ENCODE peak calls at places on chromosomes 1 and 21, in seven cellular contexts. E, T, M, A, V, I and Z are unnamed samples.

GRCh38 chr21:42431196-42431595 is 27.5 kb downstream of the UBASH3A start:
- DNase-seq in E (no peak), T (no peak), M (no peak), A (no peak), V (no peak), I (no peak), Z (no peak)

GRCh38 chr1:220084460-220084859 is 5.1 kb downstream of the BPNT1 start:
- DNase-seq in E (no peak), T (no peak), M (no peak), A (peak; percentile 9), V (no peak), I (no peak), Z (peak; percentile 49)

GRCh38 chr1:63773815-63774616 is at the start of gene ROR1:
- DNase-seq in E (peak; percentile 94), T (peak; percentile 82), M (peak; percentile 96), A (peak; percentile 88), V (peak; percentile 85), I (peak; percentile 69), Z (peak; percentile 91)

GRCh38 chr1:6205849-6206845 is at the start of gene RNF207:
- DNase-seq in E (peak; percentile 81), T (peak; percentile 65), M (peak; percentile 91), A (peak; percentile 32), V (no peak), I (peak; percentile 68), Z (peak; percentile 86)

GRCh38 chr1:3611170-3612019 is at the start of gene MEGF6:
- DNase-seq in E (peak; percentile 46), T (no peak), M (peak; percentile 97), A (no peak), V (peak; percentile 92), I (no peak), Z (peak; percentile 53)

GRCh38 chr1:89176971-89177370 is 1.2 kb upstream of the GBP7 start:
- DNase-seq in E (no peak), T (no peak), M (no peak), A (no peak), V (no peak), I (no peak), Z (no peak)

GRCh38 chr1:32125313-32125712 is 17.5 kb downstream of the KPNA6 start:
- DNase-seq in E (no peak), T (no peak), M (no peak), A (no peak), V (no peak), I (no peak), Z (no peak)

GRCh38 chr21:28704746-28705145 is 287.9 kb downstream of the LTN1 start:
- DNase-seq in E (no peak), T (no peak), M (no peak), A (peak; percentile 61), V (no peak), I (peak; percentile 21), Z (no peak)

GRCh38 chr1:163069142-163069541 is at the start of gene RGS4:
- DNase-seq in E (peak; percentile 94), T (no peak), M (peak; percentile 95), A (peak; percentile 97), V (peak; percentile 81), I (peak; percentile 95), Z (no peak)

GRCh38 chr1:102897537-102897936 is 210.8 kb downstream of the COL11A1 start:
- DNase-seq in E (peak; percentile 88), T (no peak), M (no peak), A (peak; percentile 61), V (no peak), I (peak; percentile 84), Z (no peak)

GRCh38 chr1:37483785-37484184 is 9.4 kb downstream of the ZC3H12A start:
- DNase-seq in E (no peak), T (no peak), M (no peak), A (no peak), V (no peak), I (no peak), Z (no peak)

GRCh38 chr1:46637444-46638083 is 21.0 kb upstream of the MOB3C start:
- DNase-seq in E (no peak), T (no peak), M (no peak), A (no peak), V (no peak), I (no peak), Z (no peak)

GRCh38 chr21:16402752-16403151 is 673.0 kb downstream of the USP25 start:
- DNase-seq in E (peak; percentile 14), T (no peak), M (no peak), A (no peak), V (no peak), I (no peak), Z (no peak)

GRCh38 chr1:76583875-76584477 is 283.3 kb upstream of the ST6GALNAC5 start:
- DNase-seq in E (no peak), T (no peak), M (no peak), A (no peak), V (no peak), I (no peak), Z (no peak)

GRCh38 chr21:45992311-45993209 is 11.0 kb downstream of the COL6A1 start:
- DNase-seq in E (peak; percentile 25), T (no peak), M (no peak), A (no peak), V (no peak), I (no peak), Z (no peak)

GRCh38 chr1:39268112-39268581 is 63.7 kb downstream of the MACF1 start:
- DNase-seq in E (peak; percentile 91), T (peak; percentile 77), M (peak; percentile 47), A (peak; percentile 93), V (peak; percentile 27), I (peak; percentile 88), Z (no peak)

GRCh38 chr1:107897428-107898339 is 67.3 kb downstream of the VAV3 start:
- DNase-seq in E (no peak), T (no peak), M (no peak), A (no peak), V (no peak), I (no peak), Z (no peak)

GRCh38 chr1:185439727-185440415 is 122.8 kb upstream of the IVNS1ABP start:
- DNase-seq in E (peak; percentile 95), T (no peak), M (no peak), A (no peak), V (no peak), I (peak; percentile 75), Z (peak; percentile 86)

GRCh38 chr1:145978860-145979745 is 14.6 kb downstream of the POLR3GL start:
- DNase-seq in E (peak; percentile 100), T (peak; percentile 100), M (peak; percentile 98), A (peak; percentile 100), V (peak; percentile 87), I (peak; percentile 100), Z (peak; percentile 86)

GRCh38 chr1:15348648-15349047 is 61.0 kb upstream of the EFHD2 start:
- DNase-seq in E (no peak), T (no peak), M (no peak), A (no peak), V (no peak), I (no peak), Z (no peak)
- H3K4me2 ChIP-seq in E (no peak overlapping the region), T (no peak overlapping the region), M (no peak overlapping the region), A (no peak overlapping the region), V (no peak overlapping the region), I (no peak overlapping the region), Z (no peak overlapping the region)

GRCh38 chr1:172851077-172851476 is 192.2 kb downstream of the FASLG start:
- DNase-seq in E (no peak), T (no peak), M (peak; percentile 41), A (no peak), V (no peak), I (no peak), Z (no peak)
- H2AFZ ChIP-seq in E (peak overlapping the region; percentile 70), T (no peak overlapping the region), M (no peak overlapping the region), A (peak overlapping the region; percentile 1), V (peak overlapping the region; percentile 23), I (no peak overlapping the region), Z (no peak overlapping the region)

GRCh38 chr1:2525524-2525895 is 886 bp downstream of the PANK4 start:
- DNase-seq in E (peak; percentile 47), T (no peak), M (peak; percentile 43), A (no peak), V (no peak), I (no peak), Z (no peak)

GRCh38 chr1:2522230-2522629 is 4.2 kb downstream of the PANK4 start:
- DNase-seq in E (no peak), T (no peak), M (no peak), A (no peak), V (no peak), I (no peak), Z (no peak)

GRCh38 chr1:2523891-2524609 is 2.3 kb downstream of the PANK4 start:
- DNase-seq in E (no peak), T (no peak), M (no peak), A (no peak), V (no peak), I (no peak), Z (no peak)

GRCh38 chr1:2520806-2521205 is 5.6 kb downstream of the PANK4 start:
- DNase-seq in E (no peak), T (no peak), M (no peak), A (no peak), V (no peak), I (no peak), Z (no peak)

DNA sequence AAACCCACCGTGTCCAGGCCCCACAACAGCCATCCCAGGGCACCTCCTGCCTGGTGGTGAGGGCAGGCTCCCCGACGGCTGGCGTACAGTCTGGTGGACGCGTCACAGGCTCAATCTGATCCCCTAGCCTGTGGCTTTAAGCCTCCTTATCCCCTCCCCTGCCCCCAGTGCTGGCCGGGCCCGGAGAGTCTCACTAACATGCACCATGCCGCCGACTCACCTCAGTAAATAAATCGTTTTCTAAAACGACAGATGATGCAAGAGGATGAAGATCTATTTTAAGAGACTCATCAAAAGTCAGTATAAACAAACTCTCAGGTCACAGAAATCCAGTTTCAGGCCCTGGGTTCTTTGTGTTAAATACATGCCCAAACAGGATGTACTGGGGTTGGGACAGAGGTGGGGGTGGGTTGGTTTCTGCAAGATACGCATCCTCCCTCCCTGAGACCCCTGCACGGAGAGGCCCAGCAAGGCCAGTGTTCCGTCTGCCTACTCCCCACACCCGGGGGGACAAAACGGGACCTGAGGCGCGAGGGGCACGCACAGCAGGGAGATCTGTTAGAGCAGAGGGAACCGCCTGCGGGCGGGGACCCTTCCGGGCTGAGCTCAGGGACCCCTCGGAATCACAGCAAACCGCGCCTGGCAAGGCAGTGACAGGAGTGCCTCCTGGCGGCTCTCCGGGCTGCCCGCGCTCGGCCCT is 3.1 kb downstream of the PANK4 start:
- DNase-seq in E (no peak), T (no peak), M (peak; percentile 65), A (no peak), V (no peak), I (no peak), Z (no peak)
- H3K4me2 ChIP-seq in E (no peak overlapping the region), T (no peak overlapping the region), M (peak overlapping the region; percentile 93), A (no peak overlapping the region), V (no peak overlapping the region), I (peak overlapping the region; percentile 99), Z (no peak overlapping the region)

DNA sequence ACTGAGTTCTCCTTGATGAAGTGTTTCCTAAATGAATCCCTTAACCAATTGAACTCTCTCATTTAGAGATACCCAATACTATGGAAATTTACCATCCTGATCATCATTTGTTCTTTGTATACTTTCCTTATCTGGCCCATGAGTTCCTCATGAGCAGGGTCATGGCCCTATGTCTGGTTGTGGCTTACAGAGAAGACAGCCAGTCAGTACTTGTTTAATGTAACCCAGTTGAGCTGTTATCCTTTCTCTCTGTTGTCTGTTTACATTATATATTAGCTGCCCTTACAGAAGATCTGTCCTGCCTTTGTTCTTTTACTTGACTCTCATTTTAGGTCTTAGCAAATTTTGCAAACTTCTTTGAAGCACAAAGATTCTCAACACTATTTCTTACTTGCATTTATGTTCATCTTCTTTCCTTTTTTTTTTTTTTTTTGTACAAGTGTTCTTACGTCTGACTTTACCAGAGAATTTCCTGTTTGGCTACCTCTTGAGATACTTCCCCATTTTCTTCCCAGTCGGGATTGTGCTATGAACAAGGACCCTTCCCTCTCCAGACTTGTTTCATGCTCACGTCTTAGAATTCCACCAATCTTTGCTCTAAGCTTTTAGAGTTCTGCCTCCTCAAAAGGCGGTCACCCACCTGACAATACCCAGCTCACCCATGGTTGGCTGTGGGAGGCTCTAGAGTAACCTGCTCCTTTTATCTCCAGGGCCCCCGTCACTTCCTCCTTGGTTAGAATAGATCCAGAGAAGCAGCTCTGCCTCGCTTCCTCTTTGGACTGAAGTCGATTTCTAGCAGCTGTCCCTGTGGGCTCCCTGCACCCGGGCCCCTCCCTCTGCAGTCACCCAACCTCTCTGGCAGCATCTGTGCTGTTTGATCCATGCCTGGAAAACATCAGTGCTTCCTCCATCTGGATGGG is 53.6 kb upstream of the RUNX1 start:
- DNase-seq in E (no peak), T (no peak), M (no peak), A (peak; percentile 34), V (no peak), I (no peak), Z (no peak)
- H2AFZ ChIP-seq in E (no peak overlapping the region), T (no peak overlapping the region), M (no peak overlapping the region), A (no peak overlapping the region), V (no peak overlapping the region), I (no peak overlapping the region), Z (no peak overlapping the region)